ENCODE peak calls at places on chromosomes 2 and 18, in four cellular contexts. L is CD4-positive, alpha-beta memory T cell; C is colonic mucosa; G is upper lobe of right lung. J is an unnamed sample.

GRCh38 chr2:131043199-131044077 is 49.8 kb downstream of the FAM168B start:
- DNase-seq in L (no peak), C (no peak), G (no peak), J (no peak)

GRCh38 chr18:3511980-3512379 is 62.0 kb downstream of the TGIF1 start:
- DNase-seq in L (peak; percentile 33), C (no peak), G (no peak), J (no peak)

GRCh38 chr2:45382744-45383143 is 228.3 kb downstream of the SRBD1 start:
- DNase-seq in L (no peak), C (no peak), G (no peak), J (no peak)

GRCh38 chr2:46632349-46632748 is 153.0 kb downstream of the TMEM247 start:
- DNase-seq in L (peak; percentile 14), C (no peak), G (no peak), J (no peak)

GRCh38 chr18:42112657-42113420 is 157.8 kb downstream of the PIK3C3 start:
- DNase-seq in L (no peak), C (no peak), G (no peak), J (no peak)

GRCh38 chr2:72892506-72893173 is 5.4 kb downstream of the SPR start:
- DNase-seq in L (peak; percentile 42), C (peak; percentile 72), G (peak; percentile 84), J (no peak)

GRCh38 chr18:62070306-62070705 is 116.5 kb downstream of the PIGN start:
- DNase-seq in L (no peak), C (no peak), G (no peak), J (no peak)

GRCh38 chr2:173963323-173963816 is 1.8 kb downstream of the SP3 start:
- DNase-seq in L (peak; percentile 81), C (peak; percentile 61), G (no peak), J (no peak)

GRCh38 chr18:35856178-35856577 is 116.3 kb upstream of the RMP24 start:
- DNase-seq in L (no peak), C (no peak), G (no peak), J (no peak)

GRCh38 chr2:168671932-168672331 is 130.5 kb upstream of the NOSTRIN start:
- DNase-seq in L (no peak), C (no peak), G (no peak), J (no peak)

GRCh38 chr18:45197526-45197970 is 417.7 kb upstream of the SLC14A2 start:
- DNase-seq in L (no peak), C (no peak), G (no peak), J (no peak)

GRCh38 chr2:88067598-88067997 is at the start of gene SMYD1:
- DNase-seq in L (no peak), C (no peak), G (no peak), J (no peak)

GRCh38 chr2:126720031-126720368 is 64.0 kb downstream of the GYPC start:
- DNase-seq in L (no peak), C (no peak), G (no peak), J (no peak)

GRCh38 chr2:194672994-194673393 is 984.0 kb upstream of the SLC39A10 start:
- DNase-seq in L (no peak), C (no peak), G (no peak), J (no peak)

GRCh38 chr2:153059338-153060052 is 341.1 kb downstream of the ARL6IP6 start:
- DNase-seq in L (no peak), C (no peak), G (no peak), J (no peak)

GRCh38 chr18:28999711-29000110 is 822.8 kb upstream of the CDH2 start:
- DNase-seq in L (no peak), C (no peak), G (no peak), J (no peak)

GRCh38 chr2:30776831-30777652 is 30.2 kb downstream of the CAPN13 start:
- DNase-seq in L (no peak), C (peak; percentile 47), G (no peak), J (no peak)

GRCh38 chr2:218271487-218271797 is 1.1 kb downstream of the PNKD start:
- DNase-seq in L (no peak), C (peak; percentile 71), G (no peak), J (no peak)

GRCh38 chr2:144032566-144032965 is 487.4 kb downstream of the ZEB2 start:
- DNase-seq in L (no peak), C (no peak), G (no peak), J (no peak)

GRCh38 chr2:206230060-206230890 is 44.2 kb upstream of the ZDBF2 start:
- DNase-seq in L (no peak), C (no peak), G (no peak), J (no peak)

GRCh38 chr2:232260075-232260474 is 118.5 kb upstream of the ALPP start:
- DNase-seq in L (no peak), C (no peak), G (no peak), J (no peak)

GRCh38 chr2:20018576-20019152 is 6.2 kb upstream of the MATN3 start:
- DNase-seq in L (no peak), C (no peak), G (no peak), J (no peak)
- H3K9me3 ChIP-seq in L (peaks cover 6% of the 10 kb centered on the region), C (no peaks in the 10 kb centered on the region), G (no peaks in the 10 kb centered on the region), J (peaks cover 2% of the 10 kb centered on the region)

GRCh38 chr18:78510636-78511035 is 469.0 kb upstream of the SALL3 start:
- DNase-seq in L (no peak), C (no peak), G (no peak), J (no peak)

GRCh38 chr18:78503129-78503528 is 476.5 kb upstream of the SALL3 start:
- DNase-seq in L (no peak), C (no peak), G (no peak), J (no peak)

GRCh38 chr18:78507217-78507616 is 472.4 kb upstream of the SALL3 start:
- DNase-seq in L (no peak), C (no peak), G (no peak), J (no peak)

GRCh38 chr18:78501251-78501650 is 478.4 kb upstream of the SALL3 start:
- DNase-seq in L (no peak), C (no peak), G (no peak), J (no peak)

GRCh38 chr18:78506031-78506461 is 473.6 kb upstream of the SALL3 start:
- DNase-seq in L (no peak), C (no peak), G (no peak), J (no peak)
- H3K9me3 ChIP-seq in L (no peaks in the 10 kb centered on the region), C (no peaks in the 10 kb centered on the region), G (no peaks in the 10 kb centered on the region), J (no peaks in the 10 kb centered on the region)

GRCh38 chr18:79935098-79935480 is 16.4 kb downstream of the SLC66A2 start:
- DNase-seq in L (no peak), C (peak; percentile 19), G (peak; percentile 40), J (no peak)

GRCh38 chr18:79934311-79935097 is 16.9 kb downstream of the SLC66A2 start:
- DNase-seq in L (no peak), C (peak; percentile 79), G (peak; percentile 49), J (no peak)

GRCh38 chr18:79935925-79936324 is 15.5 kb downstream of the SLC66A2 start:
- DNase-seq in L (no peak), C (peak; percentile 20), G (peak; percentile 44), J (no peak)

GRCh38 chr18:79936641-79937040 is 14.8 kb downstream of the SLC66A2 start:
- DNase-seq in L (no peak), C (peak; percentile 71), G (no peak), J (no peak)

GRCh38 chr18:79935499-79935898 is 16.0 kb downstream of the SLC66A2 start:
- DNase-seq in L (no peak), C (peak; percentile 17), G (no peak), J (no peak)
- H3K9me3 ChIP-seq in L (peaks cover 9% of the 10 kb centered on the region), C (no peaks in the 10 kb centered on the region), G (peaks cover 15% of the 10 kb centered on the region), J (peaks cover 13% of the 10 kb centered on the region)

DNA sequence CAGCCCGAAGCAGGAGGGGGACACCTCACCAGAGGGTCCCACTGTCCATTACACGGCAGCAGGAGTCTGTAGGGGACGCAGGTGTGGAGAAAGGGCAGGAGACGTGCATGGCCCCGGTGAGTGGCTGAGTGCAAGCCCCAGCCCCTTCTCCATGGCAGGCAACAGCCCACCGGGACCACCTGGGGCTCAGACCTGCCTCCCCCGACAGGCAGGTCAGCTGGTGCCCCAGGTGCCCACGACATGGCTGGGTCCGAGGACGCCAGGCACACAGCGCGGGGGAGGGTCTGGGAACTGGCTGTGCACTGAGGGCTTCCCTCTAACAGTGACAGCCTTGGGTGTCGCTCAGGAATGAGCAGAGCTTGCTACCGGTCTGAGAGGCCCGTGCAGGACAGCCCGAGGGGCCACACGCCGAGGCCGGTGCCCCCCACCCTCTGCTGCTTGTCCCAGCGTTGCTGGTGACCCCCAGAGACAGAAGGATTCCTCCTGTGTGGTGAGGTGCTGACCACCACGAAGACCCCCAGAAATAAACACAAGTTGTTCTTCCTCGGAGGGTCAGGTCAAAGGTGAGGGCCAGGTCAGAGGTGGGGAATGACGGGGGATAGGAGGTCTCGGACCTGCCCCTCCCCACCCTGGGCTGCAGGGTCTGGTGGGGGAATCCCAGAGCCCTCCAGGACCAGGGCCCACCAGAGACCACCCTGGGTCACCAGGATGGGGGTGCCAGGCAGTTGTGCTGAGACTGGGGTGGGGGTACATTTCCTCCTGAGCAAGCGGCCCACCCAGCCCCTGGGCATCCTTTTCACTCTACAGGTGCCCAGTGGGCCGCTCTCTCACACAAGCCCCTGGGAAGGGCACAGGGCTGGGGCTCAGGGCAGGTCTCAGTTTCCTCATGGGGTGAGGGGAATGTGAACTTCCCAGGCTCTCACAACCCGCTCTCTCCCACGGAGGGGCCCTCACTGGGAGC is 50.6 kb downstream of the SLC66A2 start:
- DNase-seq in L (no peak), C (no peak), G (peak; percentile 59), J (no peak)
- H3K9me3 ChIP-seq in L (peaks cover 5% of the 10 kb centered on the region), C (no peaks in the 10 kb centered on the region), G (peaks cover 11% of the 10 kb centered on the region), J (peaks cover 4% of the 10 kb centered on the region)

GRCh38 chr2:80987466-80987865 is 682.9 kb upstream of the LRRTM1 start:
- DNase-seq in L (no peak), C (no peak), G (no peak), J (no peak)
- H3K9me3 ChIP-seq in L (no peaks in the 10 kb centered on the region), C (no peaks in the 10 kb centered on the region), G (no peaks in the 10 kb centered on the region), J (no peaks in the 10 kb centered on the region)